ENCODE peak calls at places on chromosomes 11 and 22, in seven cellular contexts. One of them, this sample, is unnamed.

GRCh38 chr22:36577019-36577418 is 48.1 kb upstream of the EIF3D start:
- DNase-seq in endothelial cell of umbilical vein: no peak
- DNase-seq in GM12878: no peak
- DNase-seq in K562: no peak
- DNase-seq in H1: no peak
- DNase-seq in HCT116: peak; percentile 7
- DNase-seq in A549: peak; percentile 68
- DNase-seq in this sample: no peak

GRCh38 chr11:46480166-46480726 is 88.7 kb upstream of the CHRM4 start:
- DNase-seq in endothelial cell of umbilical vein: no peak
- DNase-seq in K562: no peak
- DNase-seq in H1: no peak
- DNase-seq in A549: no peak
- DNase-seq in HCT116: no peak
- DNase-seq in GM12878: no peak
- DNase-seq in this sample: no peak

GRCh38 chr11:122440783-122441701 is 214.5 kb upstream of the UBASH3B start:
- DNase-seq in GM12878: no peak
- DNase-seq in K562: no peak
- DNase-seq in H1: peak; percentile 54
- DNase-seq in endothelial cell of umbilical vein: peak; percentile 15
- DNase-seq in HCT116: no peak
- DNase-seq in A549: peak; percentile 29
- DNase-seq in this sample: peak; percentile 52

GRCh38 chr11:73189723-73190556 is 28.1 kb upstream of the P2RY2 start:
- DNase-seq in K562: no peak
- DNase-seq in endothelial cell of umbilical vein: no peak
- DNase-seq in A549: no peak
- DNase-seq in HCT116: no peak
- DNase-seq in H1: no peak
- DNase-seq in GM12878: no peak
- DNase-seq in this sample: no peak

GRCh38 chr11:69825037-69825834 is 6.0 kb upstream of the FGF3 start:
- DNase-seq in A549: peak; percentile 26
- DNase-seq in H1: no peak
- DNase-seq in HCT116: peak; percentile 60
- DNase-seq in GM12878: no peak
- DNase-seq in endothelial cell of umbilical vein: no peak
- DNase-seq in K562: no peak
- DNase-seq in this sample: no peak

GRCh38 chr11:122796128-122796717 is 42.1 kb upstream of the CRTAM start:
- DNase-seq in endothelial cell of umbilical vein: peak; percentile 42
- DNase-seq in GM12878: no peak
- DNase-seq in H1: peak; percentile 92
- DNase-seq in A549: peak; percentile 19
- DNase-seq in HCT116: no peak
- DNase-seq in K562: peak; percentile 68
- DNase-seq in this sample: peak; percentile 68

GRCh38 chr11:93611836-93612677 is 49.4 kb upstream of the CEP295 start:
- DNase-seq in GM12878: no peak
- DNase-seq in endothelial cell of umbilical vein: no peak
- DNase-seq in H1: no peak
- DNase-seq in K562: no peak
- DNase-seq in A549: no peak
- DNase-seq in HCT116: no peak
- DNase-seq in this sample: no peak

GRCh38 chr11:34890812-34891211 is 25.4 kb downstream of the APIP start:
- DNase-seq in endothelial cell of umbilical vein: peak; percentile 58
- DNase-seq in H1: no peak
- DNase-seq in K562: no peak
- DNase-seq in GM12878: no peak
- DNase-seq in HCT116: peak; percentile 56
- DNase-seq in A549: peak; percentile 68
- DNase-seq in this sample: peak; percentile 35

GRCh38 chr11:115226556-115226955 is 277.7 kb downstream of the CADM1 start:
- DNase-seq in endothelial cell of umbilical vein: peak; percentile 1
- DNase-seq in A549: peak; percentile 74
- DNase-seq in H1: peak; percentile 53
- DNase-seq in K562: no peak
- DNase-seq in GM12878: no peak
- DNase-seq in HCT116: no peak
- DNase-seq in this sample: no peak

GRCh38 chr22:49531533-49531895 is 296.2 kb downstream of the BRD1 start:
- DNase-seq in K562: no peak
- DNase-seq in A549: no peak
- DNase-seq in endothelial cell of umbilical vein: no peak
- DNase-seq in H1: no peak
- DNase-seq in GM12878: no peak
- DNase-seq in HCT116: no peak
- DNase-seq in this sample: no peak

GRCh38 chr11:120186799-120187591 is 23.8 kb upstream of the OAF start:
- DNase-seq in endothelial cell of umbilical vein: no peak
- DNase-seq in A549: no peak
- DNase-seq in HCT116: no peak
- DNase-seq in K562: no peak
- DNase-seq in GM12878: peak; percentile 50
- DNase-seq in H1: no peak
- DNase-seq in this sample: no peak

GRCh38 chr22:22877523-22878210 is 9.9 kb upstream of the IGLL5 start:
- DNase-seq in A549: peak; percentile 61
- DNase-seq in HCT116: peak; percentile 54
- DNase-seq in H1: peak; percentile 89
- DNase-seq in K562: no peak
- DNase-seq in GM12878: no peak
- DNase-seq in endothelial cell of umbilical vein: peak; percentile 40
- DNase-seq in this sample: peak; percentile 73

GRCh38 chr11:77519847-77520246 is 46.0 kb upstream of the PAK1 start:
- DNase-seq in A549: no peak
- DNase-seq in H1: peak; percentile 40
- DNase-seq in GM12878: no peak
- DNase-seq in HCT116: no peak
- DNase-seq in K562: peak; percentile 43
- DNase-seq in endothelial cell of umbilical vein: no peak
- DNase-seq in this sample: no peak
- TF ChIP-seq MAX in A549: no peak
- TF ChIP-seq MAX in H1: no peak
- TF ChIP-seq MAX in GM12878: no peak
- TF ChIP-seq MAX in HCT116: no peak
- TF ChIP-seq MAX in K562: no peak
- TF ChIP-seq MAX in endothelial cell of umbilical vein: no peak
- TF ChIP-seq MAX in this sample: no peak

DNA sequence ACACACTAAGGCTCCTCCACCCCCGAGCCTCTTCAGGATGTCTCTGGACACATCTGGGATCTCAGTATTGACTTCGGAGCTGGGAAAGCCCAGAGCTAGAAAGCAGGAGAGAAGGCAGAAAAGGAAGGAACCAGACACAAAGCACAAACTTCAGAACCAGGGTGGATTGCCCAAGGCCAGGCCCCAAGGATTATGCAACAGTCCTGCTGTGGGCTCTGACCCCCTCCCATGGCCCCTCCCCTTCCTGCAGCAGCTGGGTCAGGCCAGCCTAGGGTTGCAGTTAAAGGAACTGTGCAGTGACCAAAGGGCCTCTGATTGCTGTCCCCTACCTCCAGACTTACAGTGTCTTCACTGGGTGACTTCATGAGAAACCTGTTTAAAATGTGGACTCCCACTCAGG is 5.3 kb downstream of the KCNE3 start:
- DNase-seq in H1: no peak
- DNase-seq in A549: no peak
- DNase-seq in GM12878: no peak
- DNase-seq in endothelial cell of umbilical vein: no peak
- DNase-seq in K562: peak; percentile 60
- DNase-seq in HCT116: no peak
- DNase-seq in this sample: peak; percentile 97
- TF ChIP-seq POLR2A in H1: no peak
- TF ChIP-seq POLR2A in A549: no peak
- TF ChIP-seq POLR2A in GM12878: no peak
- TF ChIP-seq POLR2A in endothelial cell of umbilical vein: no peak
- TF ChIP-seq POLR2A in K562: no peak
- TF ChIP-seq POLR2A in HCT116: no peak
- TF ChIP-seq POLR2A in this sample: peak; percentile 42

DNA sequence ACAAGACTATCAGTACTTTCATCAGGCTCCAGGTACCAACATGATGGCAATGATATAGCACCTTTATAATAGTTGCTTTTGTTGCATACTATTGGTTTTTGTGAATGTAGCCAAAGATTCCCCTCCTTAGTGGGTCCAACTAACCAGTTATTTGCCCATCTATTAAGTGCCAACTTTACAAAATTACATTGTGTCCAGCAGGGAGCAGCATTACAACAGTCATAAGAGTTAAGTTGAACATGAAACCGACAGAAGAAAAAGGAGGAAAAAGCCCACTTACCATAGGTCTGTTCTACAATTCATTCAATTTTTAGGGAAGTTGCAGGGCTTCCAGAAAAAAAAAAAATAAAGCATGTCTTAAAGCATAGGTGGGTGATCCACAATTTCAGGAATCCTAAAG is 21.6 kb downstream of the IMMP1L start:
- DNase-seq in A549: peak; percentile 68
- DNase-seq in GM12878: no peak
- DNase-seq in endothelial cell of umbilical vein: peak; percentile 74
- DNase-seq in K562: peak; percentile 12
- DNase-seq in HCT116: peak; percentile 44
- DNase-seq in H1: no peak
- DNase-seq in this sample: peak; percentile 57
- TF ChIP-seq CTCF in A549: peak; percentile 63
- TF ChIP-seq CTCF in GM12878: peak; percentile 2
- TF ChIP-seq CTCF in endothelial cell of umbilical vein: peak; percentile 28
- TF ChIP-seq CTCF in K562: no peak
- TF ChIP-seq CTCF in HCT116: peak; percentile 63
- TF ChIP-seq CTCF in H1: peak; percentile 32
- TF ChIP-seq CTCF in this sample: peak; percentile 5

GRCh38 chr11:87265132-87265531 is 227.4 kb downstream of the TMEM135 start:
- DNase-seq in H1: no peak
- DNase-seq in endothelial cell of umbilical vein: peak; percentile 52
- DNase-seq in A549: no peak
- DNase-seq in GM12878: no peak
- DNase-seq in K562: no peak
- DNase-seq in HCT116: no peak
- DNase-seq in this sample: no peak
- TF ChIP-seq MAX in H1: no peak
- TF ChIP-seq MAX in endothelial cell of umbilical vein: no peak
- TF ChIP-seq MAX in A549: no peak
- TF ChIP-seq MAX in GM12878: no peak
- TF ChIP-seq MAX in K562: no peak
- TF ChIP-seq MAX in HCT116: no peak
- TF ChIP-seq MAX in this sample: no peak

GRCh38 chr22:30968924-30969531 is at the start of gene TUG1:
- DNase-seq in K562: peak; percentile 94
- DNase-seq in GM12878: peak; percentile 90
- DNase-seq in HCT116: peak; percentile 96
- DNase-seq in A549: peak; percentile 99
- DNase-seq in H1: peak; percentile 93
- DNase-seq in endothelial cell of umbilical vein: peak; percentile 99
- DNase-seq in this sample: peak; percentile 99
- TF ChIP-seq POLR2A in K562: peak; percentile 77
- TF ChIP-seq POLR2A in GM12878: peak; percentile 83
- TF ChIP-seq POLR2A in HCT116: no peak
- TF ChIP-seq POLR2A in A549: peak; percentile 17
- TF ChIP-seq POLR2A in H1: peak; percentile 97
- TF ChIP-seq POLR2A in endothelial cell of umbilical vein: peak; percentile 58
- TF ChIP-seq POLR2A in this sample: peak; percentile 55

GRCh38 chr11:980438-981365 is 55.0 kb downstream of the AP2A2 start:
- DNase-seq in K562: no peak
- DNase-seq in GM12878: no peak
- DNase-seq in HCT116: no peak
- DNase-seq in H1: no peak
- DNase-seq in endothelial cell of umbilical vein: no peak
- DNase-seq in A549: peak; percentile 48
- DNase-seq in this sample: no peak
- TF ChIP-seq CTCF in K562: peak; percentile 45
- TF ChIP-seq CTCF in GM12878: no peak
- TF ChIP-seq CTCF in HCT116: no peak
- TF ChIP-seq CTCF in H1: peak; percentile 31
- TF ChIP-seq CTCF in endothelial cell of umbilical vein: no peak
- TF ChIP-seq CTCF in A549: no peak
- TF ChIP-seq CTCF in this sample: no peak